ENCODE peak calls at places on chromosomes 6 and 20, in seven cellular contexts. F is AG04450, E is Calu3, N is heart right ventricle, M is HFF-Myc, R is upper lobe of left lung, W is type B pancreatic cell. D is an unnamed sample.

GRCh38 chr20:1033751-1034419 is 31.8 kb upstream of the RSPO4 start:
- DNase-seq in N (no peak), W (no peak), E (no peak), M (no peak), F (no peak), R (peak), D (no peak)

GRCh38 chr6:71394001-71394432 is 105.4 kb downstream of the OGFRL1 start:
- DNase-seq in N (no peak), F (no peak), E (no peak), M (no peak), W (no peak), R (no peak), D (no peak)

GRCh38 chr6:43878823-43879495 is 108.9 kb downstream of the VEGFA start:
- DNase-seq in R (no peak), E (no peak), W (no peak), F (no peak), N (peak), M (no peak), D (no peak)

GRCh38 chr6:144286503-144287393 is 1.6 kb downstream of the UTRN start:
- DNase-seq in R (peak), E (peak), N (peak), W (peak), M (no peak), F (peak), D (peak)

GRCh38 chr20:38272961-38273360 is 12.4 kb upstream of the KIAA1755 start:
- DNase-seq in E (no peak), M (no peak), R (no peak), F (peak), W (no peak), N (peak), D (no peak)

GRCh38 chr6:38117281-38117680 is 297.8 kb downstream of the ZFAND3 start:
- DNase-seq in W (no peak), E (no peak), N (no peak), M (no peak), F (no peak), R (no peak), D (no peak)

GRCh38 chr6:116439572-116439971 is 21.6 kb upstream of the CALHM6 start:
- DNase-seq in R (no peak), F (no peak), W (no peak), M (no peak), E (no peak), N (no peak), D (no peak)

GRCh38 chr20:41499064-41499463 is 119.1 kb downstream of the CHD6 start:
- DNase-seq in F (no peak), N (no peak), W (no peak), R (no peak), M (no peak), E (no peak), D (no peak)

GRCh38 chr6:22888147-22888831 is 318.9 kb downstream of the HDGFL1 start:
- DNase-seq in E (peak), W (no peak), M (no peak), R (no peak), F (no peak), N (no peak), D (no peak)

GRCh38 chr6:20746024-20746423 is 211.8 kb downstream of the CDKAL1 start:
- DNase-seq in R (no peak), N (no peak), W (no peak), M (no peak), E (no peak), F (no peak), D (no peak)

GRCh38 chr6:165232277-165232654 is 77.1 kb downstream of the C6orf118 start:
- DNase-seq in R (no peak), N (no peak), F (no peak), M (no peak), W (no peak), E (no peak), D (no peak)
- TF ChIP-seq CTCF in R (no peak), N (no peak), F (no peak), M (no peak), W (no peak), E (no peak), D (no peak)

GRCh38 chr6:95867205-95867604 is 148.6 kb upstream of the FUT9 start:
- DNase-seq in W (no peak), R (no peak), N (no peak), M (no peak), F (no peak), E (no peak), D (no peak)

GRCh38 chr6:95865857-95866256 is 149.9 kb upstream of the FUT9 start:
- DNase-seq in F (no peak), R (no peak), E (no peak), W (no peak), M (no peak), N (no peak), D (no peak)

GRCh38 chr6:95866732-95867131 is 149.0 kb upstream of the FUT9 start:
- DNase-seq in E (peak), N (no peak), F (no peak), W (no peak), R (no peak), M (peak), D (no peak)
- TF ChIP-seq CTCF in E (no peak), N (peak), F (no peak), W (peak), R (no peak), M (no peak), D (no peak)

DNA sequence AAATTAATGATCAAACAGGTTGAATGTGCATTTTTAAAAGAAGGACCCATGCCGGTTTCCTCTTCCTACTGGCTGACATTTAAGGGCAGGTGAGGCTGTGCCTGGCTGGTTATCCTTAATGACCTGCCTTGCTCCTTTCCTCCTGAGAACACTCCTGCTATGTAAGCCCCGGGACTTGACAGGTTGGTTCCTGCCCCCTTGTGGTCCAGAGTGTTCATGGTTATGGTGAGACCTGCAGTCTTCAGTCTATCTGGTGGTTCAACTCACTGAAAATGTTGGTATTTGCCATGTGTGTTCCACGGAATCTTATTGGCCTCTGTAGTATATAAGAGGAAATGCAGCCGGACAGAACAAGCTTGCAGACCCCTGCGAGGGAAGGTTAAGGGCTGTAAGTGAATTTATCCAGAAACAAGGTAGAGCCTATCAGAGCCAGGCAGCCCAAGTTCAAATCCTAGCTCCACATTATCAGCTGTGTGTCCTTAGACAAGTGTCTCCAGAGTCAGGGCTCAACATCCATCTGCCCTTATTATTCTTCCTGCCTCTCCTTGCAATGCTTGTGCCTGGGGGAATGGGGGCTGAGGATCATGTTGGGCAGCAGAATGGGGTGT is 5.2 kb upstream of the BPIFA3 start:
- DNase-seq in F (no peak), N (no peak), R (peak), M (peak), E (peak), W (no peak), D (no peak)
- TF ChIP-seq CTCF in F (peak), N (peak), R (peak), M (peak), E (peak), W (peak), D (no peak)

GRCh38 chr6:46129634-46130505 is at the start of gene ENPP4:
- DNase-seq in W (peak), R (peak), M (peak), E (peak), N (peak), F (no peak), D (no peak)
- TF ChIP-seq CTCF in W (peak), R (no peak), M (no peak), E (no peak), N (peak), F (no peak), D (no peak)